ENCODE peak calls at places on chromosomes 5 and 9, in five cellular contexts. L, T, X, K and M are unnamed samples.

GRCh38 chr5:150557507-150557872 is 49.6 kb downstream of the NDST1 start:
- DNase-seq in X (no peak), T (no peak), L (no peak), K (no peak), M (no peak)

GRCh38 chr9:96136992-96137665 is 164.8 kb downstream of the HSD17B3 start:
- DNase-seq in K (no peak), T (no peak), X (no peak), L (peak), M (no peak)

GRCh38 chr5:148856009-148856367 is 29.6 kb downstream of the ADRB2 start:
- DNase-seq in T (no peak), X (no peak), L (no peak), K (no peak), M (no peak)

GRCh38 chr9:734831-735511 is 106.5 kb upstream of the DMRT1 start:
- DNase-seq in X (no peak), K (no peak), T (no peak), L (peak), M (no peak)

GRCh38 chr9:94675008-94675841 is 35.9 kb upstream of the FBP1 start:
- DNase-seq in K (no peak), X (no peak), L (peak), T (no peak), M (no peak)

GRCh38 chr5:122902263-122902662 is 56.9 kb downstream of the SNX24 start:
- DNase-seq in T (no peak), L (no peak), X (no peak), K (no peak), M (no peak)

GRCh38 chr9:34628656-34629491 is at the start of gene ARID3C:
- DNase-seq in X (peak), T (no peak), K (no peak), L (no peak), M (no peak)

GRCh38 chr9:86708918-86709835 is 238.1 kb downstream of the GAS1 start:
- DNase-seq in K (peak), X (no peak), T (no peak), L (no peak), M (no peak)

GRCh38 chr5:3317051-3317795 is 278.4 kb upstream of the IRX1 start:
- DNase-seq in K (no peak), T (no peak), L (peak), X (no peak), M (no peak)

GRCh38 chr5:143029293-143029692 is 259.1 kb downstream of the ARHGAP26 start:
- DNase-seq in K (no peak), L (no peak), X (no peak), T (no peak), M (no peak)

GRCh38 chr5:143026380-143026779 is 256.2 kb downstream of the ARHGAP26 start:
- DNase-seq in T (no peak), L (no peak), X (no peak), K (no peak), M (no peak)

GRCh38 chr5:143033535-143034260 is 263.5 kb downstream of the ARHGAP26 start:
- DNase-seq in K (no peak), L (peak), X (no peak), T (no peak), M (no peak)

GRCh38 chr5:143031781-143032724 is 261.9 kb downstream of the ARHGAP26 start:
- DNase-seq in X (no peak), T (no peak), L (no peak), K (no peak), M (no peak)

GRCh38 chr5:143030349-143030748 is 260.2 kb downstream of the ARHGAP26 start:
- DNase-seq in K (no peak), T (no peak), L (no peak), X (no peak), M (no peak)
- TF ChIP-seq CTCF in K (no peak), T (no peak), L (no peak), X (peak), M (no peak)

DNA sequence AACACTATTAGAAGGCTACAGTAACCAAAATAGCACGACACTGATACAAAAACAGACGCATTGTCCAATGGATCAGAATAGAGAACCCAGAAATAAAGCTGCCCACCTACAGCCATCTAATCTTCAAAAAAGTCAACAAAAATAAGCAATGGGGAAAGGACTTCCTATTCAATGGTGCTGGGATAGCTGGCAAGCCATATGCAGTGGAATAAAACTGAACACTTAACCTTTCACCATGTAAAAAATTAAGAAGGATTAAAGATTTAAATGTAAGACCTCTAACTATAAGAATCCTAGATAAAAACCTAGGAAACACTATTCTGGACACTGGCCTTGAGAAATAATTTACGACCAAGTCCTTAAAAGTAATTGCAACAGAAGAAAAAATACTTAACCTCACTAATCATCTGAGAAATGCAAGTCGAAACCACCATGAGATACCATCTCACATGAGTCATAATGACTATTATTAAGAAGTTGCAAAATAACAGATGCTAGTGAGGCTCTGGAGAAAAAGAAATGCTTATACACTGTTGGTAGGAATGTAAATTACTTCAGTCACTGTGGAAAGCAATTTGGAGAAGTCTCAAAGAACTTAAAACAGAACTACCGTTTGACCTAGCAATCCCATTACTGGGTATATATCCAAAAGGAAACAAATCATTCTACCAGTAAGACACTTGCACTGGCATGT is 203.3 kb upstream of the CDH9 start:
- DNase-seq in L (peak), K (no peak), T (no peak), X (no peak), M (no peak)
- TF ChIP-seq CTCF in L (peak), K (no peak), T (no peak), X (no peak), M (no peak)

GRCh38 chr9:106111039-106111740 is 416.8 kb downstream of the TMEM38B start:
- DNase-seq in K (no peak), T (no peak), X (no peak), L (no peak), M (no peak)
- TF ChIP-seq CTCF in K (no peak), T (peak), X (no peak), L (no peak), M (no peak)

DNA sequence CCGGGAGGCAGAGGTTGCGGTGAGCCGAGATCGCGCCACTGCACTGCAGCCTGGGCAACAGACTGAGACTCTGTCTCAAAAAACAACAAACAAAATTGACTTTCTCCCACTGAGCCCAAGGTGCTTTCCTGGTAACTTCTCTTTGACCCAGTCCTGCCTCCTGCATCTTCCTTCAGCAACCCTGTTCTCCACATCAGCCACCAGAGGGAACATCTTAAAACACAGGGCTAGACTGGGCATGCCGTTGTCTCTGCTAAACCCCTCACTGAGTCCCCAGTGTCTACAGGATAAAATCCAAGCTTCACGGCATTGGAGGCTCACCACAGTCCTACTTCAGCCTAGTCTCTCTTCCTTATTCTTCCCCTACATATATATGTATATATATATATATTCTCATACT is 39.8 kb upstream of the KCNMB1 start:
- DNase-seq in X (no peak), L (no peak), K (no peak), T (no peak), M (no peak)
- TF ChIP-seq CTCF in X (no peak), L (no peak), K (no peak), T (peak), M (no peak)

DNA sequence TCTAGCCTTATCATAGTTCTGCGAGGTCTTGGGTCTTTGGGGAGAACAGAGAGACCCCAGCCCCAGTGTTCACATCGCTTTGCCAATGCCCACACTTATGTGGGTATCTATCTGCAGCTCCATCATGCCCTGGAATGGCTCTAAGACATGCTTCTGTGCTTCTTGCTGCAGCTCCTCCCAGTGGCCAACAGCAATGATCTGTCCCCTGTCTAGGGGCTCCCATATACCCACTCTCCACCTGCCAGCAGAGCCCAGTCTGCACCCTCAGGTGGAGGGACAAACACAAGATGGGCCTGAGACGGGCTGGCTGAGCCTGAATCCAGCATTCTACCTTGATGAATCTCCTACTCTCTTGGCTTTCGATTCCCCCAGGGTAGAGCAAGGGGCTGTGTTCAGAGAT is 14.6 kb upstream of the DAP start:
- DNase-seq in X (no peak), L (no peak), T (no peak), K (no peak), M (no peak)
- TF ChIP-seq CTCF in X (no peak), L (no peak), T (no peak), K (no peak), M (no peak)

DNA sequence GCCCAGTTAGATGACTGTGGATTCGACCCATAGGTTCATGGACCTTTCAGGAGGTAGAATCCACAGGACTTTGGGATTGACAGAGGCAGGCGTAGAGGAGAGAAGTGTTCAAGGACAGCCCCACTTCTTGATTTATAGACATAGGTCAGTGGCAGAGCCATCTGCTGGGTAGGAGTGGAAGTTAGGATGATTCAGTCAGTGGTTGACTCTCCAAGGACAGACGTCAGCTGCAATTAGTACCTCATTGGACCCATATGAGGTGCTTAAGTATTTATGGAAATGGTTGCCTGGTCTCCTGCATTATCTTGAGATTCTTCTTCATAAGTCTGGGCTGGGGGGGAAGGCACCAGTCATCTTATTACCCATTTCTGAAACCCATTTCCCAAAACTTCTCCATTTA is 70.9 kb downstream of the SH3RF2 start:
- DNase-seq in T (no peak), X (no peak), L (peak), K (peak), M (no peak)
- TF ChIP-seq CTCF in T (no peak), X (no peak), L (peak), K (no peak), M (no peak)

DNA sequence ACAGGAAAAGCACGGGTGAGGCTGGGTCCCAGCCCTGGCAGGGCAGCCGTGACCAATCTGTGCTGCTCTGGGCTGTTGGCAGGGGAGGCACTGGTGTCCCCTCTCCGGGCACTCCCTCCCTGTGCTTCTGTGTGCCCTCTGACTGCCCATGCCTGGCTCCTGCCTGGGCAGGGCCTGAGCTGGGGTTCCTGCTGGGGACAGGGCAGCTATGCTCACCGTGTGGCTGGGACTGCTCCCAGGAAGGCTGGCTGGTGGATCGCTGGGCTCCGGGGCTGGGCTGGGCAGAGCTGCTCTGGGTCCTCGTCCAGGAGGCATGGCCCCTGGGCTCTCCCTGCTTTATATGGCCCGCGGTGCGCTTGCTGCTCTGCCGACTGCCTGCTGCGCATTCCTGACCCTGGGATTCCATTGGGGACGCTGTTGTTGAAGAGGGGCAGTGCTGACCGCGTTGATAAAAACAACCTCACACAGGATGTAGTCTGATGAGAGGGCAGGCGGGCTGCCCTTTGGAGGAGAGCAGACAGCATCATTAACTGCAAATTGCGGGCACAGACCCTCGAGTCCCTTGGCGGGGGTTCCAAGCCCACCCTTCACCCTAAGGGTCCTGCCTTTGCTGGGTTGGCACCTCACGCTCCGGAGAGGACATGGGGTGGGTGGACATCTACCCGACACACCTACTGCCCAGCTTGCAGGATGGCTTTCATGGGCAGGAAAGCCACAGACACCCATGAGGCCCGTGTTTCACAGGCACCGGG is 955 bp downstream of the QRFP start:
- DNase-seq in K (no peak), X (no peak), T (no peak), L (peak), M (no peak)
- TF ChIP-seq CTCF in K (no peak), X (no peak), T (no peak), L (no peak), M (no peak)

GRCh38 chr9:91885746-91886432 is 64.1 kb downstream of the ROR2 start:
- DNase-seq in K (no peak), L (no peak), T (no peak), X (no peak), M (no peak)

GRCh38 chr9:91883503-91883902 is 66.5 kb downstream of the ROR2 start:
- DNase-seq in K (no peak), L (no peak), X (no peak), T (no peak), M (no peak)

GRCh38 chr9:91884153-91884552 is 65.9 kb downstream of the ROR2 start:
- DNase-seq in L (no peak), K (no peak), X (no peak), T (no peak), M (no peak)

GRCh38 chr9:91886433-91887031 is 63.5 kb downstream of the ROR2 start:
- DNase-seq in K (no peak), L (no peak), T (no peak), X (no peak), M (no peak)

DNA sequence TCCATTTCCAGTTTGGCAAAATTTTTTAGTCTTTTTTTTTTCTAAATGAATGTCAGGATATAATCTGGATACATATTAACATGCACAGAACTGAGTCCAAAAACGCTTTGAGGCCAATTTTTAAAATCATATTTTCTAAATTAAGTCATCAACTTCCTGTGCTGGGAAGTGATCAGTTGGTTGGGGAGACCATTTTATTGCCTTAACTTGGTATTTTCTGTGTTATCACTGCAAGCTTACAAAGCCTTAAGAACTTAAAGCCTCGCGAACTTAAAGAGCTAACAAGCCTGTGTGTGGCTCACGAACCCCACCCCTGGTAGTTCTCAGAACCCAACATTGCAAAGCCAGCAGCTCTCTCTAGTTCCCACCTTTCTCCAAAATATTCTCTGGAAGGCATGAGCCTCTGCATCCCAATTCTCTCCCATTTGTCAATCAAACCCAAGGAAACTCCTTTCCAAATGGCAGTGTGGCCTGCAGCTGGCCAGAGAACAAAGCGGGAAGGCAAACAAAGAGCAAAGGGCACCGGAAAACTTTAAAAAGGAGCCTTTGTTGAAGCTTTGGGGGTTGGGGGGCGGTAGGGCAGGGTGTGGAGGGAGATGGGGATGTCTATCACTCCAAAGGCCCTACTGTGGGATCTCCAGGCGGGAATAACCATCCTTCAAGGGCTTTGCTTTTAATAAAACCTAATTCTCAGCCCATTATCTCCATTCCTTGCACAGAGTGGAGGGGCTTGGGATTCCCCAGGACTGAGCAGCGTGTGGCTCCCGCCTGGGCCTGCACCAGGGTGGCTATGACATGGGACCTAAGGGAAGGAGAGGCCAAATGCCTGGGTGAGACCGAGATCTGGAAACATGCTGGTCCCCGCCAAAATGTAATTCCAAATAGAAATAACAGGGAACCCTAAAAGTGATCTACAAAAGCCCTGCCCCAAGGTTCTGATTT is 65.0 kb downstream of the ROR2 start:
- DNase-seq in X (no peak), T (peak), K (no peak), L (no peak), M (no peak)
- TF ChIP-seq CTCF in X (no peak), T (no peak), K (no peak), L (no peak), M (no peak)

GRCh38 chr9:115382865-115383264 is 264.9 kb upstream of the TNC start:
- DNase-seq in K (no peak), X (no peak), T (no peak), L (no peak), M (no peak)

GRCh38 chr9:115391166-115391825 is 273.3 kb upstream of the TNC start:
- DNase-seq in X (no peak), K (no peak), L (no peak), T (no peak), M (no peak)

GRCh38 chr9:115379719-115380118 is 261.8 kb upstream of the TNC start:
- DNase-seq in K (peak), X (no peak), L (no peak), T (no peak), M (no peak)

GRCh38 chr9:115385383-115386122 is 267.6 kb upstream of the TNC start:
- DNase-seq in L (no peak), X (no peak), T (no peak), K (no peak), M (no peak)
- TF ChIP-seq CTCF in L (no peak), X (no peak), T (no peak), K (no peak), M (no peak)